ENCODE peak calls at places on chromosomes 3 and 15, in seven cellular contexts. Z, D, Y, T, R, B and A are unnamed samples.

GRCh38 chr3:10277115-10277625 is 15.6 kb downstream of the GHRL start:
- DNase-seq in R (no peak), T (no peak), D (no peak), Y (no peak), Z (no peak), B (no peak), A (no peak)

GRCh38 chr3:146948161-146948560 is 343.0 kb upstream of the PLSCR5 start:
- DNase-seq in Z (no peak), D (no peak), Y (no peak), R (no peak), B (no peak), T (no peak), A (no peak)

GRCh38 chr3:64088408-64089136 is 65.3 kb upstream of the PSMD6 start:
- DNase-seq in Z (no peak), R (no peak), T (no peak), Y (no peak), B (no peak), D (no peak), A (no peak)

GRCh38 chr3:9815986-9816385 is 5.9 kb downstream of the TTLL3 start:
- DNase-seq in B (no peak), R (no peak), Y (no peak), Z (no peak), D (no peak), T (no peak), A (no peak)

GRCh38 chr15:67827561-67828378 is 2.5 kb downstream of the SKOR1 start:
- DNase-seq in B (no peak), D (no peak), Z (no peak), T (no peak), R (no peak), Y (no peak), A (no peak)

GRCh38 chr3:157135671-157136396 is 24.1 kb downstream of the CCNL1 start:
- DNase-seq in B (no peak), R (peak; percentile 49), Z (peak; percentile 58), T (peak; percentile 15), D (peak; percentile 72), Y (no peak), A (no peak)

GRCh38 chr3:107992976-107993684 is 97.7 kb downstream of the CD47 start:
- DNase-seq in B (no peak), T (no peak), D (peak; percentile 34), R (no peak), Y (no peak), Z (no peak), A (no peak)

GRCh38 chr3:52983336-52983807 is 62.5 kb downstream of the SFMBT1 start:
- DNase-seq in D (no peak), T (no peak), Z (no peak), R (no peak), B (no peak), Y (no peak), A (no peak)

GRCh38 chr3:179147571-179148445 is at the start of gene PIK3CA:
- DNase-seq in T (peak; percentile 68), Z (peak; percentile 97), Y (peak; percentile 94), B (peak; percentile 94), D (peak; percentile 99), R (peak; percentile 96), A (peak; percentile 95)
- TF ChIP-seq POLR2A in T (peak; percentile 24), Z (peak; percentile 82), Y (no peak), B (peak; percentile 65), D (peak; percentile 73), R (peak; percentile 64), A (peak; percentile 55)

GRCh38 chr15:68985361-68985891 is 29.1 kb upstream of the NOX5 start:
- DNase-seq in Y (no peak), D (no peak), B (no peak), T (no peak), R (no peak), Z (no peak), A (no peak)
- H3K27ac ChIP-seq in Y (no peak overlapping the region), D (no peak overlapping the region), B (no peak overlapping the region), T (no peak overlapping the region), R (no peak overlapping the region), Z (no peak overlapping the region), A (no peak overlapping the region)

DNA sequence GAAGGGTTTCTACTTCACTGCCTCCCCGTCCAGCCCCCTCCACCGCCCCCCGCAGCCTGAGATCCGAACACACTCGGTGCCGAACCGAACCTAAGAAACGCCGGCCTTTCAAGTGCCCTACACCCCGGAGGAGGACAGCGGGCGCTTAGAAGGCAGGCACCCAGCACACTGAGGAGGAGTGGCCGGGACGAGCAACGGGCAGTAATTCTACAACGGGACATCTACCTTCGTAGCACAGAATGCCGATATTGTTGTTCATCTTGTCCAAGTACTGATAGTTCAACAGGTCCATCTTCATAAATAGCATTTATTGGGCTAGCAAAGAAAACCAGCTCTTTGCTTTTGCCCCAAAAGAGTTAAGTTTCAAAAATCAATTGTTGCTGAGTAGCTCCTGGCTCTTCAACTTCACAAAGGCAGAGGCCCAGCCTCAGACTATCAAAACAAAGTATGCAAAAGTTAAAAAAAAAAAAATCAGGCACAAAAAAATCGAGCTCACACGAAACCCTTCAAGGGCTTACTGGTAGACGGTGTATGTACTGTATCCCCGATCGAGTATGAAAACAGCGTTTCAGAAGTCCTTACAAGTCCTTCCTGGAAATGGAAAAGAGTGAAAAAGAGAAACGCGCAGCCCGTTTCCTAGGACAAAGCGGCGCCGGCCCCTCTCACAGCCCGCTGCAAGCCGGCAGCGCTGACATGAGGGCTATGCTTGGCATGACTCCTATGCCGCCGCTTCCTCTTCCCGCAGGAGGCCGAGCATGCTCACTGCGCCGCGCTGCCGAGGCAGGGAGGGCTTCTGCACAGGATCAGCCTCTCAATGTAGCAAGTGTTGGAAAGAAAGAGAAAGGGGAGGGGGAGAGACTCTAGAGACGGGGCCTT is at the start of gene VGLL4:
- DNase-seq in Z (peak; percentile 87), T (peak; percentile 79), R (peak; percentile 88), Y (peak; percentile 87), B (peak; percentile 46), D (peak; percentile 94), A (peak; percentile 95)
- TF ChIP-seq POLR2A in Z (peak; percentile 72), T (peak; percentile 75), R (peak; percentile 53), Y (no peak), B (no peak), D (peak; percentile 93), A (peak; percentile 28)

GRCh38 chr3:58051196-58051595 is 43.0 kb downstream of the FLNB start:
- DNase-seq in T (no peak), D (peak; percentile 87), Y (no peak), B (no peak), R (peak; percentile 58), Z (no peak), A (peak; percentile 92)
- H3K27ac ChIP-seq in T (peak overlapping the region; percentile 72), D (peak overlapping the region; percentile 42), Y (no peak overlapping the region), B (peak overlapping the region; percentile 80), R (peak overlapping the region; percentile 34), Z (peak overlapping the region; percentile 75), A (peak overlapping the region; percentile 87)

DNA sequence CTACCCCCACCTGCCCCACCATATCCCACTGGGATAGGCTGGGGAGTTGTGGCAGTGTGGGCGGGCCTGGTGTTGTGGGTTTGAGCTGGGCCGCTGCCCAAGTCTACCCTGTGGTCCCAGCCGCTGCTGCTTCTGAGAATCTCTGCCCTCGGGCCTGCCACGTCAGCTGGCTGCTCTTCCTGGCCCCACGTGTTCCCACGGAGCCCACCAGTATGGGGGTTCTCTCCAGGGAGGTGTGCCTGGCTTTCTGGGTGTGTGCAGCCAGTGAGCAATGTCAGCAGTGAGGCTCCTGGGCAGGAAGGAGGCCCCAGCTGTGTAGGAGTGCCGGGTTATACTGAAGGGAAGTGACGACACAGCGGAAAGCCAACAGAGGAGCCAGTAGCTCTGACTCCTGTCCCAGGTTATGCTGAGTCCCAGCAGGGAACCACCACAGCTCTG is 10.5 kb downstream of the GNAI2 start:
- DNase-seq in R (peak; percentile 58), B (peak; percentile 81), D (peak; percentile 92), Z (peak; percentile 72), Y (no peak), T (peak; percentile 57), A (no peak)
- TF ChIP-seq POLR2A in R (no peak), B (no peak), D (no peak), Z (no peak), Y (no peak), T (no peak), A (no peak)

DNA sequence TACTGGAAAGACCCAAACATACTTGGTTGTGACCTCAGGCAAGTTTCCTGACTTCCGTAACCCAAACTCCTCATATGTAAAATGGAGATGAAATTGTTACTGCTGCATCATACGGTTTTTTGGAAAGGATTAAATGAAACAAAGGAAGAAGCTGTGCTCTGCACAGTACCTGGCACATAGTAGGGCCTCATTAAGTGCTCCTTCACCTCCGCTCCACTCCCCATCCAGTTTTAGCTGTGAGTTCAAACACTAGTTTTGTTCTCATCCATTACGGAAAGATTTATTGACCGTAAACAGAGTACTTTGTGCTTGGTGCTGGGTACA is 381 bp upstream of the ICE2 start:
- DNase-seq in Z (no peak), T (no peak), B (no peak), R (no peak), D (no peak), Y (no peak), A (no peak)
- H3K27ac ChIP-seq in Z (peak overlapping the region; percentile 91), T (peak overlapping the region; percentile 96), B (peak overlapping the region; percentile 89), R (peak overlapping the region; percentile 77), D (peak overlapping the region; percentile 76), Y (peak overlapping the region; percentile 96), A (peak overlapping the region; percentile 91)

DNA sequence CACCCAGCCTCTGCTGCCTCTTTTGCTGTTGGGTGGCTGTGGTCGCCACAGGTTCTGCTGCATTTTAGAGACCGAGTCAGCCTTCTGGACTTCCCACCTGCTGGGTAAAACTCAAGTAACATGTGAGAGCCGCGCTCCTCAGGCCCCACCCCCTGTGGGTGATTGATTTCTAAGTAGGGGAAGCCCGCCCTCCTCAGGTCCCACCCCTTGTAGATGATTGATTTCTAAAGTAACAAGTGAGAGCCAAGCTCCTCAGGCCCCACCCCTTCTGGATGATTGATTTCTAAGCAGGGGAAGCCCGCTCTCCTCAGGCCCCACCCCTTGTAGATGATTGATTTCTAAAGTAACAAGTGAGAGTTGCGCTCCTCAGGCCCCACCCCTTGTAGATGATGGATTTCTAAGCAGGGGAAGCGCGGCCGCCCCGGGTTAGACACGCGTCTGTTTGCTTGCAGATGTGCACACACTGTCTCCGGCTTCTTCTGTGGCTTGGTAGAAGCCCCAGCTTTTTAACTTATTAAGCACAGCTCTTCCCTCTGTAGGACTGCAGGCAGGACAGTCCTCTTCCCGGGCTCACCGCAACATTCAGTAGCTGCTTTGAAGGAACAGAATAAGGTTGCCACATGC is 83.4 kb downstream of the FAM43A start:
- DNase-seq in T (peak; percentile 83), Y (peak; percentile 97), Z (peak; percentile 98), R (peak; percentile 95), D (peak; percentile 79), B (peak; percentile 97), A (peak; percentile 99)
- TF ChIP-seq POLR2A in T (peak; percentile 29), Y (no peak), Z (no peak), R (no peak), D (no peak), B (peak; percentile 83), A (peak; percentile 52)

DNA sequence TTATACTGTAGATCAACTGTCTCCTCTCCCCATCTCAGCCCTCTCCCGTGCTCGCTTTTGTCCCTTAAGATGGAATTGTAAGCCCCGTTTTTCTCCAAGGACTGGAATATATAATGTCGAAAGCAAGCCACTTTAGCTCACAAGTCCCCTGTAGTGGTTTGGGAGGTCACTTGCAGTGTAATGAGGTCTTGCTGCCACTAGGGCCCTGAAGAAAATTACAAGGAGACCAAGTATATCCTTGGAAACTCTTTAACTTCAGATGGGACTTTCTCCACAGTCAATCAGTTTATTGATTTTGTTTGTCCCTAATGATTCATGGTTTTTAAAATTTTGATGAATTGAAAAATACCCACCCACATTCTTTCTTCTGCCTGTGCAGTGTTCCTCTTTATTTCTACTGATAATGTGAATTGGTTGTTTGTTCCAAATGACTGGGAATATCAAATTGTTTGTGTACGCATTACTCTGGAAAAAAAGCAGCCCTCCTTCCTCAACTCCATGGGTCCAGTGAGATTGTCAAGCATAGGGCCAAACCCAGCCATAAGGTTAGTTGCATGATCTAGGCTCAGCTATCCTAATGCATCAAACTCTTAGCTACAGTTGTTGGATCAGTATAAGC is 294.8 kb downstream of the MCTP2 start:
- DNase-seq in Z (no peak), B (peak; percentile 19), Y (no peak), T (no peak), R (no peak), D (no peak), A (no peak)
- H3K27ac ChIP-seq in Z (no peak overlapping the region), B (no peak overlapping the region), Y (no peak overlapping the region), T (no peak overlapping the region), R (no peak overlapping the region), D (no peak overlapping the region), A (no peak overlapping the region)